ENCODE peak calls at places on chromosome 1, in six cellular contexts. J is C1 segment of cervical spinal cord, S is NCI-H146, F is ELF-1, Z is A673, U is T-cell. G is an unnamed sample.

GRCh38 chr1:172533511-172534116 is 664 bp downstream of the SUCO start:
- DNase-seq in J (peak), S (peak), F (no peak), Z (peak), U (peak), G (peak)

GRCh38 chr1:165633624-165634023 is 2.6 kb downstream of the MGST3 start:
- DNase-seq in J (no peak), S (no peak), F (no peak), Z (peak), U (no peak), G (no peak)

GRCh38 chr1:51693420-51694144 is 76.7 kb downstream of the OSBPL9 start:
- DNase-seq in J (no peak), S (no peak), F (no peak), Z (no peak), U (no peak), G (no peak)

GRCh38 chr1:160251687-160252526 is 10.4 kb downstream of the DCAF8 start:
- DNase-seq in J (peak), S (peak), F (peak), Z (peak), U (peak), G (peak)

GRCh38 chr1:160103658-160104519 is 5.5 kb upstream of the IGSF8 start:
- DNase-seq in J (no peak), S (no peak), F (no peak), Z (no peak), U (no peak), G (no peak)

GRCh38 chr1:206931709-206932108 is 10.0 kb upstream of the FCMR start:
- DNase-seq in J (no peak), S (no peak), F (peak), Z (no peak), U (no peak), G (no peak)

GRCh38 chr1:234400773-234401172 is 27.5 kb downstream of the COA6 start:
- DNase-seq in J (no peak), S (no peak), F (no peak), Z (no peak), U (no peak), G (no peak)

GRCh38 chr1:66633128-66633527 is 99.2 kb downstream of the SGIP1 start:
- DNase-seq in J (no peak), S (no peak), F (no peak), Z (no peak), U (no peak), G (peak)